ENCODE peak calls at places on chromosomes 12 and 14, in five cellular contexts. T is fibroblast of mammary gland, W is fibroblast of the aortic adventitia, Y is choroid plexus epithelial cell, Q is upper lobe of right lung. N is an unnamed sample.

GRCh38 chr12:122965356-122965755 is 907 bp downstream of the ABCB9 start:
- DNase-seq in Y (no peak), Q (no peak), T (no peak), W (no peak), N (no peak)

GRCh38 chr12:47085815-47086252 is 6.1 kb upstream of the AMIGO2 start:
- DNase-seq in Q (no peak), T (peak), W (peak), Y (peak), N (peak)

GRCh38 chr12:52515927-52516831 is 4.0 kb downstream of the KRT5 start:
- DNase-seq in Y (no peak), T (peak), W (no peak), Q (no peak), N (peak)

GRCh38 chr12:47458273-47458672 is 247.6 kb downstream of the RPAP3 start:
- DNase-seq in T (no peak), Y (no peak), W (peak), Q (no peak), N (peak)

GRCh38 chr14:68825729-68826128 is 32.9 kb upstream of the ZFP36L1 start:
- DNase-seq in W (no peak), Y (no peak), Q (no peak), T (no peak), N (no peak)

GRCh38 chr14:101125313-101125712 is 221.8 kb upstream of the RTL1 start:
- DNase-seq in Q (no peak), T (no peak), Y (no peak), W (no peak), N (no peak)

GRCh38 chr12:4540633-4541032 is 1.9 kb downstream of the RAD51AP1 start:
- DNase-seq in T (no peak), Y (no peak), W (no peak), Q (no peak), N (no peak)

GRCh38 chr12:26936559-26937442 is 980 bp downstream of the INTS13 start:
- DNase-seq in W (no peak), T (no peak), Q (no peak), Y (no peak), N (no peak)

GRCh38 chr14:102086346-102086971 is 385 bp downstream of the HSP90AA1 start:
- DNase-seq in T (peak), W (peak), Q (no peak), Y (peak), N (peak)

GRCh38 chr14:20317720-20318119 is 12.0 kb upstream of the TTC5 start:
- DNase-seq in T (no peak), Q (peak), W (no peak), Y (no peak), N (no peak)

DNA sequence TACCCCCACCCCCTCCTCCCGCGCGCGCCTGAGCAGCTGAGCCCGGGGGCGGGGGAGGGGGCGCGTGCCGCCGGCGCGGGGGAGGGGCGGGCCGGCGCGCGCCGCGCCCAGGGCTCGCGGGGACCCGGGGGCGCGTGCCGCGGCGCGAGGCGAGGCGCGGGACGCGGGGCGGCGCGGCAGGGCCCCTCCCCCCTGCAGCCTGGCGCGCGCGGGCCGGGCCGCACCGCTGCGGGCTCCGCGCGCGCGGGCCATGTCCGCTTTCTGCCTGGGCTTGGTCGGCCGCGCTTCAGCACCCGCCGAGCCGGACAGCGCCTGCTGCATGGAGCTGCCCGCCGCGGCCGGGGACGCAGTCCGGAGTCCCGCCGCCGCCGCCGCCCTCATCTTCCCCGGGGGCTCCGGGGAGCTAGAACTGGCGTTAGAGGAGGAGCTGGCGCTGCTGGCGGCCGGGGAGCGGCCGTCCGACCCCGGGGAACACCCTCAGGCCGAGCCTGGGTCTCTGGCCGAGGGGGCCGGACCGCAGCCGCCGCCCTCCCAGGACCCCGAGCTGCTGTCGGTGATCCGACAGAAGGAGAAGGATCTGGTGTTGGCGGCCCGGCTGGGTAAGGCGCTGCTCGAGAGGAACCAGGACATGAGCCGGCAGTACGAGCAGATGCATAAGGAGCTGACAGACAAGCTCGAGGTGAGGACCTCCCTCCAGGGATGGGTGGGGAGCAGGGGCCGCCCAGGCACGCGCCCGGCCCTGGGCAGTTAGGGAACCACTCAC is 764 bp downstream of the BICDL1 start:
- DNase-seq in Y (peak), W (peak), T (peak), Q (peak), N (peak)
- H3K4me3 ChIP-seq in Y (peak), W (peak), T (peak), Q (peak), N (peak)

GRCh38 chr12:19042196-19042595 is 87.3 kb upstream of the PLEKHA5 start:
- DNase-seq in T (no peak), Q (no peak), Y (no peak), W (no peak), N (no peak)
- TF ChIP-seq CTCF in T (no peak), Q (no peak), Y (no peak), W (no peak), N (no peak)

GRCh38 chr12:57852195-57852594 is 5.7 kb upstream of the CTDSP2 start:
- DNase-seq in Y (no peak), T (no peak), Q (no peak), W (no peak), N (no peak)
- H3K4me3 ChIP-seq in Y (peak), T (peak), Q (peak), W (no peak), N (no peak)

GRCh38 chr14:52683985-52684520 is 11.3 kb downstream of the ERO1A start:
- DNase-seq in Q (no peak), T (no peak), W (no peak), Y (peak), N (no peak)

GRCh38 chr14:52678591-52678990 is 16.8 kb downstream of the ERO1A start:
- DNase-seq in T (peak), Q (no peak), W (no peak), Y (no peak), N (peak)
- TF ChIP-seq CTCF in T (peak), Q (peak), W (peak), Y (peak), N (peak)

DNA sequence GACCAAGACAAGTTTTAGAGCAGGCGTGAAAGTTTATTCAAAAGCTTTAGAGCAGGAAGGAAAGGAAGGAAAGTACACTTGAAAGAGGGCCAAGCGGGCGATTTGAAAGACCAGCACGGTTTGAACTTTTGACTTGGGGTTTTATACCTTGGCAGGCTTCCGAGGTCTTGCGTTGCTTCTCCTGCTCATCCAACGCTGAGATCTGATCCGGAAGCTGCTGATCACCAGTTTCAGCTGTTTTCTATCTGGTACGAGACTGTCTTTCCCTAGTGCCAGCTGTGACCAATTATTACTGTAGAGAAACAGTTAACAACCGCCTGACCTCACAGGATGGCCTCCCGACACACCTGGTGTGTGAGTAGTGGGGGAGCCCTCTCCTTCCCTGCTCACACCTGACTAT is 20.6 kb upstream of the SNRPF start:
- DNase-seq in Q (no peak), W (peak), T (peak), Y (peak), N (peak)
- H3K4me3 ChIP-seq in Q (no peak), W (no peak), T (no peak), Y (no peak), N (no peak)

DNA sequence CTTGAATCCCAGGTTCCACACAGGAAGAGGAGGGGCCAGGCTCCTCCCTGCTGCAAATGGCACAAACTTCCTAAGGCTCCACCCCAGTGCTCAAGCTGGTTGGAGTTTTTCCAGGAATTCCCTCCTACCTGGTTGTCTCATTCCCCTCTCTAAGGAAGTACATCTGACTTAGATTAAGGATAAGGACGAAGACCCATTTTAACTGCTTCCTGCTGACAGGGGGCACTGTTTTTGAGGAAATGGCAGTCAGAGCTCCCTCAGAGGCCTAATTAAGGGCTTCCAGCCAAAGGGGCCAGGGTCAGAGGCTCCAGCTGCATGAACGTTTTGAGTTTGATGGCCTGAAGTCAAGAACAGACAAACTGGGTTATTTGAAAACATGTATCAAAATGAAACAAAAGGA is 1084.7 kb downstream of the SLC6A15 start:
- DNase-seq in Y (peak), W (no peak), T (peak), Q (no peak), N (no peak)
- TF ChIP-seq CTCF in Y (peak), W (no peak), T (peak), Q (no peak), N (no peak)

GRCh38 chr14:70357557-70357956 is 1.9 kb downstream of the COX16 start:
- DNase-seq in W (no peak), Y (no peak), T (no peak), Q (no peak), N (no peak)

GRCh38 chr14:70354204-70354603 is 5.3 kb downstream of the COX16 start:
- DNase-seq in Y (no peak), W (no peak), Q (no peak), T (no peak), N (no peak)

GRCh38 chr14:70358631-70359030 is 852 bp downstream of the COX16 start:
- DNase-seq in T (peak), Y (no peak), W (peak), Q (no peak), N (peak)

GRCh38 chr14:70359076-70359424 is 433 bp downstream of the COX16 start:
- DNase-seq in Y (no peak), Q (no peak), T (peak), W (no peak), N (no peak)

DNA sequence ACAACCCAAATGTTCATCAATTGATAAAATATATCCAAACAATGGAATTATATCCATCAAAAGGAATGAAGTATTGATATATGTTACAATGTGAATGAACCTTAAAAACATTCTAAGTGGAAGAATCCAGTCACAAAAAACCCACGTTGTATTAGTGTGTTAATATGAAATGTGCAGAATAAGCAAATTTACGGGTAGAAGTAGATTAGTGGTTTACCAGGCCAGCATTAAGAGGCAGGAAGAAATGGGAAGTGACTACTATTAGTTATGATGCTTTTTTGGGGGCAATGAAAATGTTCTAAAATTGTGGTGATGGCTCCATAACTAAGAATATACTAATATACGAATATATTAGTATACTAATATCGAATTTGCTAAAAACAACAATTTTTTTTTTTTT is 1.5 kb downstream of the COX16 start:
- DNase-seq in W (no peak), Y (no peak), T (no peak), Q (no peak), N (no peak)
- H3K4me3 ChIP-seq in W (no peak), Y (no peak), T (peak), Q (peak), N (no peak)

DNA sequence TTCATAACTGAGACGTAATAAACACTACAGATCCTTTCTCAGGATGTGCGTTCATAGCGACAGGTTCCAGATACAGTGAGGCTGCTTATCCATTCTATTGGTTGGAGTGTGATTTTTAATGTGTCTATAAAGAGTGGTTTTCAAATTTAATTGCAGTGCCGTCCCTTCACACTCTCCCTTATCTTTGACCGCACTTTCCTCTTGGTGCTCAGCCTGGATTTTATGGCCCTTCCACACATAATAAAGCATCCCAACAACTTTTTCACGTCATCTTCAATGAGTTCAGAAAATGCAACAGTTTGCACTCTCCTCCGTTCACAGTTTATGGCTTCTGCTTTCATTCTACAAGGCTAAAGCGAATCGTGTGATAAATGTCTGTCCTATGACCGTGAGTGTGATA is 1209.9 kb downstream of the BCL11B start:
- DNase-seq in W (no peak), T (no peak), Y (no peak), Q (no peak), N (no peak)
- TF ChIP-seq CTCF in W (no peak), T (no peak), Y (no peak), Q (no peak), N (no peak)

N was measured in epithelial cell of esophagus.